ENCODE peak calls at places on chromosomes 13 and 19, in ten cellular contexts. R is tibial nerve, I is uterus, E is glutamatergic neuron, C is left ventricle myocardium inferior, M is IMR-90, U is epithelial cell of proximal tubule, G is ascending aorta, J is nephron progenitor cell, S is foreskin fibroblast. F is an unnamed sample.

GRCh38 chr13:98405107-98405571 is 171.8 kb downstream of the STK24 start:
- DNase-seq in R (no peak), I (no peak), E (peak), C (no peak), M (no peak), U (no peak), G (no peak), J (peak), S (peak), F (no peak)

GRCh38 chr19:41843371-41843770 is 1.1 kb downstream of the LYPD4 start:
- DNase-seq in R (no peak), I (no peak), E (no peak), C (no peak), M (no peak), U (no peak), G (no peak), J (no peak), S (no peak), F (no peak)

GRCh38 chr19:57103573-57104277 is 16.1 kb upstream of the USP29 start:
- DNase-seq in R (peak), I (peak), E (peak), C (peak), M (peak), U (no peak), G (no peak), J (peak), S (peak), F (peak)

GRCh38 chr13:75196112-75196855 is 285.7 kb downstream of the TBC1D4 start:
- DNase-seq in R (no peak), I (no peak), E (no peak), C (no peak), M (peak), U (no peak), G (no peak), J (no peak), S (peak), F (no peak)

GRCh38 chr13:33392794-33393371 is 107.3 kb upstream of the STARD13 start:
- DNase-seq in R (no peak), I (no peak), E (no peak), C (no peak), M (no peak), U (no peak), G (no peak), J (no peak), S (no peak), F (no peak)

GRCh38 chr13:109156181-109156935 is 526.9 kb downstream of the MYO16 start:
- DNase-seq in R (no peak), I (no peak), E (no peak), C (peak), M (peak), U (no peak), G (no peak), J (no peak), S (peak), F (no peak)

GRCh38 chr13:40061466-40062450 is 406.3 kb downstream of the COG6 start:
- DNase-seq in R (no peak), I (no peak), E (no peak), C (no peak), M (no peak), U (no peak), G (no peak), J (no peak), S (no peak), F (no peak)

GRCh38 chr13:113930711-113931637 is 42.9 kb downstream of the C13orf46 start:
- DNase-seq in R (peak), I (peak), E (no peak), C (no peak), M (no peak), U (no peak), G (no peak), J (no peak), S (no peak), F (peak)

GRCh38 chr19:4075373-4075772 is 8.7 kb upstream of the ZBTB7A start:
- DNase-seq in R (no peak), I (no peak), E (no peak), C (no peak), M (no peak), U (no peak), G (no peak), J (no peak), S (no peak), F (no peak)

GRCh38 chr19:56015756-56016155 is 29.2 kb downstream of the NLRP5 start:
- DNase-seq in R (no peak), I (no peak), E (no peak), C (no peak), M (no peak), U (no peak), G (no peak), J (peak), S (peak), F (no peak)

GRCh38 chr19:50894478-50895356 is 16.5 kb downstream of the KLK4 start:
- DNase-seq in R (no peak), I (no peak), E (no peak), C (no peak), M (no peak), U (no peak), G (no peak), J (no peak), S (no peak), F (no peak)

GRCh38 chr13:39776439-39776838 is 121.0 kb downstream of the COG6 start:
- DNase-seq in R (no peak), I (no peak), E (no peak), C (no peak), M (peak), U (no peak), G (no peak), J (no peak), S (peak), F (no peak)

GRCh38 chr13:113145911-113146598 is 12.4 kb upstream of the PROZ start:
- DNase-seq in R (no peak), I (no peak), E (no peak), C (no peak), M (no peak), U (no peak), G (no peak), J (no peak), S (no peak), F (no peak)

GRCh38 chr13:111857336-111857735 is 209.6 kb upstream of the SOX1 start:
- DNase-seq in R (no peak), I (no peak), E (no peak), C (no peak), M (no peak), U (no peak), G (no peak), J (no peak), S (no peak), F (no peak)

GRCh38 chr13:112967666-112968379 is 1.2 kb upstream of the MCF2L start:
- DNase-seq in R (no peak), I (no peak), E (no peak), C (no peak), M (no peak), U (peak), G (no peak), J (no peak), S (peak), F (no peak)

GRCh38 chr13:88085036-88085435 is 413.9 kb downstream of the SLITRK5 start:
- DNase-seq in R (no peak), I (no peak), E (no peak), C (no peak), M (no peak), U (no peak), G (no peak), J (no peak), S (no peak), F (no peak)

GRCh38 chr19:7554565-7554964 is 19.0 kb downstream of the PNPLA6 start:
- DNase-seq in R (no peak), I (no peak), E (no peak), C (no peak), M (no peak), U (no peak), G (no peak), J (no peak), S (no peak), F (no peak)

GRCh38 chr19:38890686-38891085 is 8.7 kb downstream of the SIRT2 start:
- DNase-seq in R (no peak), I (no peak), E (no peak), C (no peak), M (no peak), U (no peak), G (no peak), J (no peak), S (no peak), F (no peak)

GRCh38 chr19:408441-409005 is 424 bp downstream of the C2CD4C start:
- DNase-seq in R (peak), I (no peak), E (peak), C (no peak), M (no peak), U (no peak), G (no peak), J (peak), S (no peak), F (no peak)

GRCh38 chr13:67438465-67438864 is 208.3 kb upstream of the PCDH9 start:
- DNase-seq in R (no peak), I (no peak), E (no peak), C (no peak), M (no peak), U (no peak), G (no peak), J (no peak), S (peak), F (no peak)
- TF ChIP-seq CTCF in R (no peak), I (no peak), E (no peak), C (peak), M (no peak), U (peak), G (no peak), J (no peak), S (no peak), F (no peak)

DNA sequence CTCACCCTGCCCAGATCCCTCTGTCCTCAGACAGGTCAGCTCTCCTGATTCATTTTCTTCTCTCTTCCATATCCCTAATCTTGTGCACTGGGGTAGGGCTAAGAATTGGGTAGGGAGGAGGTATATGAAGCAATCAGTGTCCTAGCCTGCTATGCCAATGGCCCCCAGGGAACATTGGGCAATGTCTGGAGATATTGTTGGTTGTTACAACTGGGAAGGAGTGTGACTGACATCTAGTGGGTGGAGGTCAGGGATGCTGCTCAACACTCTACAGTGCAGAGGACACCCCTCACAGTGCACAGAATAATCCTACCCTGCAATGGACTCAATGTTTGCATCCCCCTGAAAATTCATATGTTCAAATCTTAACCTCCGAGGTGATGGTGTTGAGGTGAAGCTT is 57.5 kb downstream of the CPAMD8 start:
- DNase-seq in R (no peak), I (no peak), E (no peak), C (no peak), M (no peak), U (no peak), G (no peak), J (no peak), S (no peak), F (no peak)
- TF ChIP-seq CTCF in R (no peak), I (no peak), E (no peak), C (peak), M (no peak), U (peak), G (no peak), J (no peak), S (no peak), F (no peak)

GRCh38 chr19:2560369-2560768 is 84.4 kb downstream of the GADD45B start:
- DNase-seq in R (no peak), I (no peak), E (no peak), C (peak), M (no peak), U (no peak), G (no peak), J (no peak), S (no peak), F (no peak)
- TF ChIP-seq CTCF in R (no peak), I (no peak), E (no peak), C (no peak), M (no peak), U (no peak), G (no peak), J (no peak), S (no peak), F (no peak)

GRCh38 chr13:57633141-57633949 is 1.8 kb downstream of the PCDH17 start:
- DNase-seq in R (no peak), I (peak), E (peak), C (peak), M (no peak), U (no peak), G (no peak), J (peak), S (peak), F (no peak)
- TF ChIP-seq CTCF in R (peak), I (peak), E (peak), C (peak), M (no peak), U (no peak), G (no peak), J (peak), S (no peak), F (no peak)

GRCh38 chr13:42495256-42495655 is 78.7 kb upstream of the TNFSF11 start:
- DNase-seq in R (no peak), I (no peak), E (no peak), C (no peak), M (no peak), U (no peak), G (no peak), J (no peak), S (peak), F (no peak)

GRCh38 chr13:42495751-42496150 is 78.2 kb upstream of the TNFSF11 start:
- DNase-seq in R (no peak), I (no peak), E (no peak), C (no peak), M (no peak), U (no peak), G (no peak), J (no peak), S (no peak), F (no peak)

GRCh38 chr13:42494157-42494556 is 79.8 kb upstream of the TNFSF11 start:
- DNase-seq in R (no peak), I (no peak), E (no peak), C (no peak), M (no peak), U (no peak), G (no peak), J (no peak), S (no peak), F (no peak)

GRCh38 chr13:42497798-42498197 is 76.2 kb upstream of the TNFSF11 start:
- DNase-seq in R (no peak), I (no peak), E (no peak), C (no peak), M (peak), U (peak), G (no peak), J (no peak), S (peak), F (no peak)

DNA sequence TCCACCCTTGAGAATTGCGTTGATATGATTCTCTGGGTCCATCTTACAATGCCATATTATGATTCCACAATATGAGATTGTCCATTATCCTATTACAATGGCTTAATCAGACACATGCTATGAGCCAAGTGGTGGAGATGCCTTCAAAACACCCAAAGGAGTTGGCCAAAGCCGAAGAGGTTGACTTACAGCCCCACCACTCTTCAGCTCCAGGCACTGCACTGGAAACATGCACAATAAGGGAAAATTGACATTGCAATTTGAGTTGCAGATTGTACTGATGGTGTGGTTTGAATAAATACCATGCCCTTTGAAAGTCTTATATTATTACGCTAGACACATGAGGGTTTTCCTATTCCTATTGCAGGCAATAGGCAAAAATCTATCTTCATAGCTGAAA is 75.4 kb upstream of the TNFSF11 start:
- DNase-seq in R (no peak), I (no peak), E (no peak), C (no peak), M (no peak), U (no peak), G (no peak), J (no peak), S (no peak), F (no peak)
- TF ChIP-seq CTCF in R (no peak), I (no peak), E (no peak), C (no peak), M (no peak), U (no peak), G (no peak), J (no peak), S (no peak), F (no peak)

GRCh38 chr13:45501175-45501526 is 36.4 kb downstream of the COG3 start:
- DNase-seq in R (no peak), I (no peak), E (no peak), C (no peak), M (no peak), U (no peak), G (no peak), J (no peak), S (no peak), F (no peak)
- TF ChIP-seq CTCF in R (no peak), I (no peak), E (no peak), C (no peak), M (no peak), U (no peak), G (no peak), J (no peak), S (no peak), F (no peak)

GRCh38 chr19:1429750-1430149 is 8.4 kb upstream of the RPS15 start:
- DNase-seq in R (no peak), I (peak), E (no peak), C (peak), M (no peak), U (no peak), G (no peak), J (no peak), S (no peak), F (no peak)
- TF ChIP-seq CTCF in R (no peak), I (no peak), E (no peak), C (no peak), M (no peak), U (no peak), G (no peak), J (no peak), S (no peak), F (no peak)

F was measured in omental fat pad.